ENCODE peak calls at places on chromosomes 4 and X, in eight cellular contexts. X, B, K, W, A, V, D and S are unnamed samples.

GRCh38 chr4:126532527-126532926 is 1100.2 kb upstream of the INTU start:
- DNase-seq in D (no peak), X (no peak), B (no peak), W (no peak), A (no peak), K (no peak), V (no peak), S (no peak)

GRCh38 chrX:136147966-136148365 is 633 bp downstream of the FHL1 start:
- DNase-seq in B (no peak), K (no peak), W (no peak), V (peak; percentile 32), X (peak; percentile 29), D (no peak), A (no peak), S (no peak)

GRCh38 chr4:105923507-105924238 is 28.4 kb downstream of the NPNT start:
- DNase-seq in A (peak; percentile 37), W (peak; percentile 7), X (peak; percentile 31), B (peak; percentile 16), V (no peak), K (no peak), D (no peak), S (no peak)

GRCh38 chrX:149825424-149825823 is 43.7 kb downstream of the MAGEA9 start:
- DNase-seq in X (peak; percentile 59), D (peak; percentile 20), V (peak; percentile 39), B (peak; percentile 12), W (peak; percentile 17), K (no peak), A (no peak), S (no peak)

GRCh38 chrX:150036181-150036580 is 97.9 kb upstream of the EOLA2 start:
- DNase-seq in W (peak; percentile 57), B (peak; percentile 74), X (no peak), V (no peak), D (no peak), A (no peak), K (no peak), S (no peak)

GRCh38 chrX:135480076-135480475 is 40.4 kb upstream of the INTS6L start:
- DNase-seq in D (no peak), B (no peak), V (no peak), K (no peak), X (no peak), A (no peak), W (no peak), S (no peak)

GRCh38 chr4:26074672-26075071 is 160.7 kb downstream of the SMIM20 start:
- DNase-seq in K (no peak), V (no peak), A (no peak), W (no peak), D (no peak), B (no peak), X (no peak), S (peak; percentile 74)

GRCh38 chrX:7158468-7158990 is 10.6 kb upstream of the PUDP start:
- DNase-seq in V (no peak), K (no peak), D (no peak), X (no peak), A (no peak), W (no peak), B (peak; percentile 12), S (no peak)

GRCh38 chrX:21766101-21766500 is 8.2 kb upstream of the SMPX start:
- DNase-seq in K (no peak), D (no peak), V (no peak), X (no peak), A (no peak), B (no peak), W (no peak), S (no peak)

GRCh38 chr4:8164687-8165086 is 6.1 kb upstream of the ABLIM2 start:
- DNase-seq in W (no peak), A (no peak), B (no peak), D (no peak), V (no peak), K (no peak), X (no peak), S (no peak)

GRCh38 chr4:139834210-139834609 is 168.6 kb downstream of the MGST2 start:
- DNase-seq in X (peak; percentile 40), V (no peak), W (no peak), K (no peak), A (no peak), B (no peak), D (peak; percentile 59), S (no peak)